ENCODE peak calls at places on chromosomes 16 and 17, in ten cellular contexts. W is anterior cingulate cortex; S is islet precursor cell; R is stimulated activated CD8-positive, alpha-beta memory T cell treated with anti-CD3 and anti-CD28 coated beads, Interleukin-15, amount 100 ng/mL, for 4 hours; L is activated T-cell treated with anti-CD3 and anti-CD28 coated beads, Interleukin-2, amount 50 U/mL, for 24 hours; I is stimulated activated CD4-positive, alpha-beta T cell treated with anti-CD3 and anti-CD28 coated beads, Interleukin-2, amount 100 ng/mL, for 48 hours; K is putamen; A is retina; H is cerebellar nuclear complex; Z is kidney epithelial cell. D is an unnamed sample.

GRCh38 chr17:82213251-82214011 is 789 bp upstream of the CCDC57 start:
- DNase-seq in W (peak), S (peak), R (peak), L (peak), I (peak), K (peak), A (peak), H (peak), Z (no peak), D (peak)

GRCh38 chr16:56793504-56793903 is 63.6 kb downstream of the NUP93 start:
- DNase-seq in W (no peak), S (no peak), R (no peak), L (no peak), I (no peak), K (no peak), A (peak), H (no peak), Z (no peak), D (peak)

GRCh38 chr16:78686601-78687000 is 587.1 kb downstream of the WWOX start:
- DNase-seq in W (no peak), S (no peak), R (no peak), L (no peak), I (no peak), K (no peak), A (no peak), H (no peak), Z (no peak), D (no peak)

GRCh38 chr16:69190598-69190997 is 3.6 kb downstream of the SNTB2 start:
- DNase-seq in W (no peak), S (no peak), R (no peak), L (no peak), I (no peak), K (no peak), A (no peak), H (no peak), Z (no peak), D (peak)

GRCh38 chr16:440627-441026 is 15.2 kb downstream of the RAB11FIP3 start:
- DNase-seq in W (no peak), S (no peak), R (no peak), L (no peak), I (no peak), K (no peak), A (no peak), H (no peak), Z (no peak), D (no peak)

GRCh38 chr16:9099131-9099625 is 7.7 kb downstream of the HAPSTR1 start:
- DNase-seq in W (no peak), S (peak), R (no peak), L (no peak), I (no peak), K (no peak), A (no peak), H (no peak), Z (no peak), D (peak)

GRCh38 chr16:54587176-54587515 is 300.6 kb upstream of the IRX3 start:
- DNase-seq in W (no peak), S (no peak), R (no peak), L (no peak), I (no peak), K (no peak), A (no peak), H (no peak), Z (no peak), D (no peak)

GRCh38 chr17:37708616-37709212 is 36.1 kb downstream of the HNF1B start:
- DNase-seq in W (no peak), S (peak), R (no peak), L (no peak), I (no peak), K (no peak), A (no peak), H (no peak), Z (peak), D (peak)

GRCh38 chr16:14418795-14419225 is 211.2 kb downstream of the PARN start:
- DNase-seq in W (no peak), S (no peak), R (no peak), L (no peak), I (no peak), K (no peak), A (no peak), H (no peak), Z (no peak), D (no peak)

GRCh38 chr17:19724501-19725420 is 8.4 kb upstream of the SLC47A2 start:
- DNase-seq in W (no peak), S (no peak), R (peak), L (peak), I (peak), K (peak), A (peak), H (no peak), Z (no peak), D (no peak)

GRCh38 chr16:58128181-58128631 is 975 bp downstream of the CFAP20 start:
- DNase-seq in W (no peak), S (no peak), R (no peak), L (no peak), I (no peak), K (no peak), A (peak), H (no peak), Z (no peak), D (peak)

GRCh38 chr17:5705876-5706420 is 121.6 kb upstream of the NLRP1 start:
- DNase-seq in W (no peak), S (peak), R (no peak), L (no peak), I (no peak), K (no peak), A (no peak), H (no peak), Z (no peak), D (no peak)

GRCh38 chr16:14071576-14072271 is 605 bp downstream of the MRTFB start:
- DNase-seq in W (no peak), S (peak), R (no peak), L (no peak), I (no peak), K (no peak), A (peak), H (no peak), Z (no peak), D (peak)

GRCh38 chr16:49855822-49856740 is at the start of gene ZNF423:
- DNase-seq in W (no peak), S (peak), R (no peak), L (no peak), I (no peak), K (no peak), A (peak), H (no peak), Z (no peak), D (no peak)

GRCh38 chr17:78357177-78357586 is 2.7 kb downstream of the SOCS3 start:
- DNase-seq in W (no peak), S (peak), R (no peak), L (peak), I (no peak), K (peak), A (no peak), H (no peak), Z (no peak), D (peak)

GRCh38 chr16:68079616-68080344 is 5.4 kb upstream of the NFATC3 start:
- DNase-seq in W (no peak), S (no peak), R (peak), L (peak), I (peak), K (peak), A (no peak), H (no peak), Z (no peak), D (peak)

GRCh38 chr16:1815461-1815860 is 11.2 kb downstream of the HAGH start:
- DNase-seq in W (no peak), S (no peak), R (no peak), L (no peak), I (no peak), K (no peak), A (no peak), H (no peak), Z (no peak), D (no peak)

GRCh38 chr17:45019177-45019711 is 32.2 kb downstream of the DCAKD start:
- DNase-seq in W (no peak), S (peak), R (peak), L (peak), I (peak), K (no peak), A (peak), H (no peak), Z (no peak), D (peak)

GRCh38 chr17:3026125-3026855 is 37.1 kb downstream of the OR1D5 start:
- DNase-seq in W (no peak), S (peak), R (no peak), L (peak), I (no peak), K (no peak), A (no peak), H (no peak), Z (no peak), D (no peak)

GRCh38 chr17:77280304-77280910 is 139.6 kb downstream of the SEC14L1 start:
- DNase-seq in W (no peak), S (no peak), R (no peak), L (no peak), I (no peak), K (no peak), A (peak), H (no peak), Z (no peak), D (peak)

GRCh38 chr17:61208301-61209098 is 191.1 kb upstream of the TBX2 start:
- DNase-seq in W (no peak), S (no peak), R (no peak), L (no peak), I (no peak), K (peak), A (peak), H (no peak), Z (no peak), D (peak)

GRCh38 chr17:17235212-17236174 is 1.5 kb downstream of the FLCN start:
- DNase-seq in W (no peak), S (no peak), R (no peak), L (no peak), I (no peak), K (no peak), A (peak), H (peak), Z (no peak), D (peak)

GRCh38 chr17:78048346-78049292 is 79.9 kb downstream of the TMC6 start:
- DNase-seq in W (no peak), S (no peak), R (no peak), L (no peak), I (no peak), K (no peak), A (no peak), H (no peak), Z (no peak), D (no peak)

GRCh38 chr16:60241671-60242070 is 1507.6 kb upstream of the GOT2 start:
- DNase-seq in W (no peak), S (no peak), R (no peak), L (no peak), I (no peak), K (no peak), A (no peak), H (no peak), Z (no peak), D (no peak)

GRCh38 chr16:49352923-49353322 is 20.7 kb upstream of the C16orf78 start:
- DNase-seq in W (no peak), S (peak), R (no peak), L (no peak), I (no peak), K (no peak), A (no peak), H (no peak), Z (no peak), D (peak)

GRCh38 chr17:4206945-4207344 is 56.8 kb downstream of the ANKFY1 start:
- DNase-seq in W (no peak), S (peak), R (no peak), L (no peak), I (no peak), K (no peak), A (no peak), H (no peak), Z (no peak), D (peak)

GRCh38 chr16:11597268-11597690 is 10.6 kb upstream of the LITAF start:
- DNase-seq in W (no peak), S (no peak), R (no peak), L (no peak), I (no peak), K (no peak), A (no peak), H (no peak), Z (no peak), D (peak)

GRCh38 chr16:4925791-4926190 is 11.2 kb downstream of the PPL start:
- DNase-seq in W (no peak), S (no peak), R (no peak), L (no peak), I (no peak), K (no peak), A (no peak), H (no peak), Z (no peak), D (no peak)

GRCh38 chr17:70677783-70678647 is 508.7 kb downstream of the KCNJ2 start:
- DNase-seq in W (no peak), S (no peak), R (no peak), L (no peak), I (no peak), K (no peak), A (no peak), H (no peak), Z (no peak), D (no peak)

GRCh38 chr16:49127103-49127502 is 154.5 kb downstream of the CBLN1 start:
- DNase-seq in W (no peak), S (no peak), R (no peak), L (no peak), I (no peak), K (no peak), A (no peak), H (no peak), Z (no peak), D (no peak)

GRCh38 chr16:30509081-30509480 is 17.3 kb downstream of the ZNF768 start:
- DNase-seq in W (no peak), S (no peak), R (no peak), L (no peak), I (no peak), K (no peak), A (no peak), H (no peak), Z (no peak), D (no peak)

GRCh38 chr16:81357711-81358270 is 43.0 kb downstream of the GAN start:
- DNase-seq in W (no peak), S (no peak), R (no peak), L (no peak), I (no peak), K (no peak), A (no peak), H (no peak), Z (no peak), D (peak)